ENCODE peak calls at places on chromosomes 2 and 18, in five cellular contexts. Z, P, A, U and E are unnamed samples.

GRCh38 chr2:64914735-64915509 is 74.3 kb upstream of the SLC1A4 start:
- DNase-seq in Z (no peak), P (peak), A (peak), U (no peak), E (no peak)

GRCh38 chr18:9925369-9925768 is 11.6 kb downstream of the VAPA start:
- DNase-seq in Z (no peak), P (no peak), A (peak), U (no peak), E (peak)

GRCh38 chr18:48216639-48217280 is 192.4 kb downstream of the ZBTB7C start:
- DNase-seq in Z (peak), P (no peak), A (no peak), U (no peak), E (peak)

GRCh38 chr2:203591642-203592041 is 56.5 kb upstream of the RAPH1 start:
- DNase-seq in Z (no peak), P (no peak), A (no peak), U (no peak), E (no peak)

GRCh38 chr2:37615808-37616673 is 55.4 kb downstream of the CDC42EP3 start:
- DNase-seq in Z (no peak), P (no peak), A (no peak), U (no peak), E (no peak)

GRCh38 chr2:179449010-179449409 is 184.4 kb upstream of the SESTD1 start:
- DNase-seq in Z (no peak), P (no peak), A (no peak), U (no peak), E (no peak)

GRCh38 chr2:138787053-138787666 is 7.0 kb upstream of the NXPH2 start:
- DNase-seq in Z (no peak), P (peak), A (peak), U (no peak), E (peak)

GRCh38 chr2:120491111-120491625 is 145.2 kb downstream of the INHBB start:
- DNase-seq in Z (no peak), P (no peak), A (no peak), U (no peak), E (no peak)

GRCh38 chr2:10009811-10010781 is 33.3 kb upstream of the KLF11 start:
- DNase-seq in Z (peak), P (no peak), A (peak), U (no peak), E (peak)

GRCh38 chr18:54181856-54182612 is 42.4 kb downstream of the MBD2 start:
- DNase-seq in Z (no peak), P (no peak), A (no peak), U (no peak), E (no peak)

GRCh38 chr2:137507237-137507636 is 457.0 kb upstream of the HNMT start:
- DNase-seq in Z (no peak), P (no peak), A (no peak), U (no peak), E (no peak)

GRCh38 chr2:203623104-203623503 is 83.3 kb upstream of the CD28 start:
- DNase-seq in Z (no peak), P (peak), A (peak), U (peak), E (no peak)

GRCh38 chr2:54240515-54241219 is 15.4 kb downstream of the TSPYL6 start:
- DNase-seq in Z (no peak), P (no peak), A (peak), U (no peak), E (peak)

GRCh38 chr2:104444392-104444791 is 409.5 kb upstream of the POU3F3 start:
- DNase-seq in Z (no peak), P (no peak), A (peak), U (no peak), E (no peak)

GRCh38 chr2:2797797-2798196 is 466.7 kb upstream of the MYT1L start:
- DNase-seq in Z (no peak), P (no peak), A (no peak), U (no peak), E (no peak)

GRCh38 chr2:167966937-167967913 is 280.2 kb downstream of the STK39 start:
- DNase-seq in Z (no peak), P (no peak), A (no peak), U (no peak), E (no peak)

GRCh38 chr2:63738019-63738418 is 103.7 kb upstream of the UGP2 start:
- DNase-seq in Z (no peak), P (no peak), A (no peak), U (no peak), E (no peak)

DNA sequence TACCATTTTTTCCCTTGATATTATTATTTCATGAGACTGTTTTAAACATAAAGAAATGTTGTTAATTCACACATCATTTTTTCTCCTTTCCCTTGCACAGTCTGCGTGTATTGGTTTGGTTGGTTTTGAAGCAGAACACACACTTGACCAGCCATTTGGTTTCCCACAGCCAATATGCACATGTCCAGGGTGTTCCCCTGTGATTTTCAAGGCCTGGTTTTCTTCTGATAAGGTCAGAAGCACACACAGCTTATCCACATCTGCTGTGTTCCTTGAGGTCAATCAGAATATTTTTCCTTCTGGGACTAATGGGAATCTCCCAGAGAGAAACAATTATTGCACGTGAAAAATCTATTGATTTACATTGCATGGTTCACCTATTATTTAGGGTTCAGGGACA is 103.2 kb upstream of the EFEMP1 start:
- DNase-seq in Z (no peak), P (no peak), A (no peak), U (no peak), E (no peak)
- H3K4me3 ChIP-seq in Z (no peak), P (no peak), A (no peak), U (no peak), E (no peak)

GRCh38 chr2:159904565-159905281 is 106.7 kb upstream of the CD302 start:
- DNase-seq in Z (peak), P (no peak), A (no peak), U (no peak), E (peak)

GRCh38 chr2:159904127-159904564 is 106.1 kb upstream of the CD302 start:
- DNase-seq in Z (peak), P (no peak), A (no peak), U (no peak), E (no peak)

GRCh38 chr2:159902722-159903121 is 104.7 kb upstream of the CD302 start:
- DNase-seq in Z (no peak), P (no peak), A (no peak), U (no peak), E (no peak)

GRCh38 chr2:159905901-159906300 is 107.9 kb upstream of the CD302 start:
- DNase-seq in Z (no peak), P (no peak), A (no peak), U (no peak), E (no peak)

GRCh38 chr2:159903404-159904126 is 105.6 kb upstream of the CD302 start:
- DNase-seq in Z (peak), P (no peak), A (peak), U (no peak), E (peak)
- H3K4me3 ChIP-seq in Z (peak), P (no peak), A (peak), U (peak), E (no peak)

GRCh38 chr2:46720592-46721185 is 194.9 kb downstream of the MCFD2 start:
- DNase-seq in Z (no peak), P (no peak), A (no peak), U (no peak), E (no peak)
- H3K4me3 ChIP-seq in Z (no peak), P (no peak), A (peak), U (no peak), E (no peak)

DNA sequence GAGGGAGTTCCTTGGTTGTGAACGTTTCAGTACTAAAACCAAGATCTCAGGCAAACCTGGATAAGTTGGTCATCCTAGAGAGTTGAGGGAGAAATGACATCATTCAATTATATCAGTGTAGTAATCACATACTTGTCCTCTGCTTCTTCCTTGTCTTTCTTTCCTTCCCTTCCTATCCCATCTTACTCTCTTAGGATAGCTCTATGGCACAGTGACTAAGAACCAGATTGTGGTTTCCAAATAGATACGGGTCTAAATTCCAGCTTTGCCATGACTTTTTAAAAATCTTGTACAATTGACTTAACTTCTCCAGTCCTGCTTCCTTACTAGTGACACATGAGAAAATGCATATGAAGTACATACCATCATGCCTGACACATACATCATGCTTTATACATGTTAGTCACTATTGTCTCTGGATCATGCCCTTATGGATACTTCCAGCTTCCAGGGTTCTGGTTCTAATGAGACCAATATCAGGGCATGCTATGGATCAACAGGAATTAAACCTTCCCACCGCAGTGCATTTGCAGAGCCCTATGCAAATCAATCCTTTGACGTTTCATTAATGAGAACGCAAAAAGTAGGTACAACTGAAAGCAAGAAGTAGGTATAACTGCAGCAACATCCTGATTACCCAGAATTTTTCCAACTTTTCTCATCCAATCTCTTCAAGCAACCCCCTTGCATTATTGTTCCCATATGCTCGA is 168.0 kb upstream of the KLF7 start:
- DNase-seq in Z (no peak), P (no peak), A (no peak), U (no peak), E (no peak)
- H3K4me3 ChIP-seq in Z (peak), P (peak), A (peak), U (no peak), E (no peak)

GRCh38 chr2:134119117-134119671 is 134.7 kb upstream of the MGAT5 start:
- DNase-seq in Z (no peak), P (no peak), A (no peak), U (no peak), E (no peak)

GRCh38 chr2:134120160-134120717 is 133.6 kb upstream of the MGAT5 start:
- DNase-seq in Z (no peak), P (no peak), A (no peak), U (no peak), E (peak)

GRCh38 chr2:134117651-134118050 is 136.2 kb upstream of the MGAT5 start:
- DNase-seq in Z (no peak), P (no peak), A (peak), U (no peak), E (peak)

GRCh38 chr2:134119672-134120159 is 134.2 kb upstream of the MGAT5 start:
- DNase-seq in Z (peak), P (peak), A (peak), U (peak), E (peak)

GRCh38 chr2:134118279-134119116 is 135.4 kb upstream of the MGAT5 start:
- DNase-seq in Z (peak), P (peak), A (peak), U (peak), E (peak)
- H3K4me3 ChIP-seq in Z (no peak), P (no peak), A (no peak), U (no peak), E (no peak)

DNA sequence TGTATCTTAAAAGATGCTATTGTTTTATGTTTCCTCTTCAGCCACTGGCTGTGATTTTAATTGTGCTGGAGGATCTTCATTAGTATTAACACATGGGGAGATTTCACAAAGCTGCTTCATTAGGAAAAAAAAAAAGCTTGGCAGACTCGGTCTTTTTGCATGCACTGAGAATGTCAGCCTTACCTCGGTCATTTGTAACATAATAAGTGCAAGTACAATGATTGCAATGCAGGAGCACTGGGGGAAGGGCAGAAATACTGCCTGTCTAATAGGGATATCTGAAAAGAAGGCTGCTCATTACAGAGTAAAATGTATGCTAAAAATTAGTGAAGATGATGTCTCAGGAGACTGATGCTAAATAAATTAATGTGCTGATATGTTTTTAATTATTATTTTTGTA is 1.3 kb upstream of the BAZ2B start:
- DNase-seq in Z (peak), P (no peak), A (peak), U (no peak), E (peak)
- H3K4me3 ChIP-seq in Z (peak), P (no peak), A (peak), U (no peak), E (peak)